ENCODE peak calls at places on chromosome 16, in seven cellular contexts. V is fibroblast of the aortic adventitia; L is stimulated activated CD4-positive, alpha-beta T cell treated with anti-CD3 and anti-CD28 coated beads, TNF-alpha, amount 100 ng/mL, for 24 hours; D is pulmonary artery endothelial cell; G is SK-N-SH; H is AG08396; X is body of pancreas. O is an unnamed sample.

GRCh38 chr16:10834766-10835165 is 16.2 kb upstream of the TVP23A start:
- DNase-seq in V (no peak), L (no peak), D (no peak), G (no peak), H (no peak), X (no peak), O (no peak)

GRCh38 chr16:66486199-66486772 is 59.2 kb downstream of the BEAN1 start:
- DNase-seq in V (no peak), L (no peak), D (no peak), G (no peak), H (no peak), X (no peak), O (no peak)

GRCh38 chr16:57256601-57257395 is 11.7 kb downstream of the ARL2BP start:
- DNase-seq in V (no peak), L (no peak), D (no peak), G (no peak), H (no peak), X (no peak), O (no peak)

GRCh38 chr16:30927789-30928378 is 4.5 kb downstream of the FBXL19 start:
- DNase-seq in V (peak), L (peak), D (no peak), G (peak), H (peak), X (peak), O (peak)

GRCh38 chr16:57562669-57563486 is 20.4 kb downstream of the ADGRG5 start:
- DNase-seq in V (no peak), L (no peak), D (no peak), G (no peak), H (no peak), X (no peak), O (no peak)

GRCh38 chr16:80932725-80933124 is 74.0 kb downstream of the CMC2 start:
- DNase-seq in V (peak), L (no peak), D (peak), G (peak), H (peak), X (peak), O (no peak)

GRCh38 chr16:69309316-69309715 is 1.8 kb upstream of the VPS4A start:
- DNase-seq in V (no peak), L (no peak), D (no peak), G (no peak), H (no peak), X (no peak), O (no peak)

GRCh38 chr16:48405153-48405552 is 19.9 kb upstream of the SIAH1 start:
- DNase-seq in V (no peak), L (no peak), D (no peak), G (no peak), H (no peak), X (no peak), O (no peak)

GRCh38 chr16:1579214-1579613 is 32.7 kb downstream of the IFT140 start:
- DNase-seq in V (no peak), L (no peak), D (no peak), G (no peak), H (no peak), X (no peak), O (no peak)

GRCh38 chr16:77585379-77585778 is 136.9 kb upstream of the NUDT7 start:
- DNase-seq in V (peak), L (no peak), D (peak), G (no peak), H (no peak), X (no peak), O (no peak)

GRCh38 chr16:5193877-5194276 is 96.3 kb upstream of the EEF2KMT start:
- DNase-seq in V (no peak), L (no peak), D (no peak), G (no peak), H (no peak), X (no peak), O (no peak)

GRCh38 chr16:70665806-70666735 is 19.7 kb downstream of the IL34 start:
- DNase-seq in V (no peak), L (no peak), D (peak), G (no peak), H (no peak), X (no peak), O (no peak)

GRCh38 chr16:88298166-88298881 is 84.4 kb upstream of the ZNF469 start:
- DNase-seq in V (peak), L (no peak), D (no peak), G (no peak), H (peak), X (no peak), O (no peak)

GRCh38 chr16:26736084-26736483 is 330.6 kb upstream of the C16orf82 start:
- DNase-seq in V (no peak), L (no peak), D (no peak), G (no peak), H (no peak), X (no peak), O (no peak)

GRCh38 chr16:84754353-84754856 is 54.6 kb downstream of the USP10 start:
- DNase-seq in V (peak), L (peak), D (peak), G (peak), H (peak), X (peak), O (peak)

GRCh38 chr16:71847096-71847495 is 1.3 kb downstream of the ATXN1L start:
- DNase-seq in V (no peak), L (no peak), D (no peak), G (no peak), H (no peak), X (no peak), O (no peak)

GRCh38 chr16:1543085-1543896 is 9.8 kb downstream of the TMEM204 start:
- DNase-seq in V (peak), L (peak), D (peak), G (peak), H (peak), X (peak), O (peak)

GRCh38 chr16:19175492-19176262 is 7.6 kb downstream of the SYT17 start:
- DNase-seq in V (peak), L (no peak), D (no peak), G (no peak), H (no peak), X (no peak), O (no peak)

GRCh38 chr16:29170393-29171239 is 185.8 kb downstream of the LAT start:
- DNase-seq in V (no peak), L (no peak), D (no peak), G (peak), H (no peak), X (no peak), O (no peak)

GRCh38 chr16:49890876-49891275 is 35.0 kb upstream of the ZNF423 start:
- DNase-seq in V (no peak), L (peak), D (no peak), G (no peak), H (no peak), X (peak), O (no peak)

GRCh38 chr16:1772362-1772907 is at the start of gene EME2:
- DNase-seq in V (no peak), L (peak), D (no peak), G (peak), H (peak), X (no peak), O (no peak)

GRCh38 chr16:10305912-10306311 is 79.9 kb upstream of the ATF7IP2 start:
- DNase-seq in V (no peak), L (no peak), D (no peak), G (no peak), H (no peak), X (no peak), O (no peak)

GRCh38 chr16:52182840-52183239 is 364.1 kb downstream of the TOX3 start:
- DNase-seq in V (no peak), L (no peak), D (no peak), G (no peak), H (no peak), X (no peak), O (no peak)

GRCh38 chr16:86556576-86556975 is 1.5 kb upstream of the MTHFSD start:
- DNase-seq in V (no peak), L (no peak), D (no peak), G (no peak), H (no peak), X (no peak), O (no peak)

GRCh38 chr16:56547120-56547948 is 17.5 kb upstream of the MT4 start:
- DNase-seq in V (peak), L (no peak), D (no peak), G (peak), H (peak), X (no peak), O (no peak)

GRCh38 chr16:4613636-4614570 is 785 bp downstream of the UBALD1 start:
- DNase-seq in V (peak), L (peak), D (no peak), G (peak), H (peak), X (peak), O (no peak)

GRCh38 chr16:86836503-86837125 is 258.3 kb downstream of the FOXL1 start:
- DNase-seq in V (peak), L (no peak), D (peak), G (no peak), H (peak), X (no peak), O (peak)